ENCODE peak calls at places on chromosomes 6 and 20, in five cellular contexts. V is fibroblast of mammary gland, H is iPS-NIHi11, Q is MCF 10A, W is GM12892. K is an unnamed sample.

GRCh38 chr6:143694560-143694959 is 16.8 kb downstream of the PHACTR2 start:
- DNase-seq in W (no peak), H (no peak), Q (peak), V (peak), K (no peak)

GRCh38 chr6:134821397-134821796 is 128.5 kb downstream of the ALDH8A1 start:
- DNase-seq in H (no peak), V (no peak), Q (no peak), W (no peak), K (no peak)

GRCh38 chr6:140485740-140486467 is 1111.5 kb upstream of the CITED2 start:
- DNase-seq in W (no peak), V (peak), Q (peak), H (peak), K (no peak)

GRCh38 chr6:132143258-132143657 is 192.1 kb upstream of the CCN2 start:
- DNase-seq in V (no peak), H (no peak), Q (no peak), W (no peak), K (no peak)

GRCh38 chr6:151288711-151289398 is 49.1 kb downstream of the AKAP12 start:
- DNase-seq in Q (no peak), V (no peak), W (no peak), H (no peak), K (no peak)

GRCh38 chr6:11824986-11825385 is 46.4 kb upstream of the ADTRP start:
- DNase-seq in H (no peak), W (no peak), V (peak), Q (no peak), K (no peak)

GRCh38 chr6:39263299-39264037 is 34.2 kb upstream of the KCNK5 start:
- DNase-seq in Q (no peak), H (peak), V (peak), W (no peak), K (no peak)

GRCh38 chr6:137229075-137229759 is 10.0 kb upstream of the IFNGR1 start:
- DNase-seq in V (no peak), W (no peak), H (no peak), Q (no peak), K (no peak)

GRCh38 chr6:89351632-89352328 is 742 bp downstream of the UBE2J1 start:
- DNase-seq in H (no peak), W (no peak), V (no peak), Q (no peak), K (no peak)

GRCh38 chr6:20931093-20931492 is 396.8 kb downstream of the CDKAL1 start:
- DNase-seq in Q (peak), H (no peak), V (no peak), W (no peak), K (no peak)

GRCh38 chr6:33277663-33278391 is 904 bp downstream of the B3GALT4 start:
- DNase-seq in V (no peak), W (peak), H (peak), Q (no peak), K (no peak)

GRCh38 chr20:35757098-35757705 is 14.6 kb upstream of the PHF20 start:
- DNase-seq in Q (no peak), H (no peak), V (no peak), W (no peak), K (no peak)

GRCh38 chr6:116586738-116587137 is 15.4 kb downstream of the RWDD1 start:
- DNase-seq in H (no peak), W (no peak), Q (no peak), V (no peak), K (no peak)

GRCh38 chr6:11766589-11767450 is 11.8 kb downstream of the ADTRP start:
- DNase-seq in W (no peak), Q (peak), V (peak), H (no peak), K (no peak)

GRCh38 chr20:44092551-44093248 is 94.3 kb downstream of the JPH2 start:
- DNase-seq in W (no peak), V (peak), Q (peak), H (no peak), K (no peak)

GRCh38 chr6:166204852-166205650 is 37.4 kb upstream of the TBXT start:
- DNase-seq in H (no peak), Q (no peak), V (no peak), W (no peak), K (no peak)

GRCh38 chr6:96235927-96236326 is 220.2 kb downstream of the FUT9 start:
- DNase-seq in Q (no peak), H (no peak), V (no peak), W (no peak), K (no peak)

GRCh38 chr6:117561128-117561527 is 41.2 kb downstream of the GOPC start:
- DNase-seq in Q (no peak), W (no peak), V (no peak), H (no peak), K (no peak)

K was measured in GM18507.